ENCODE peak calls at places on chromosome 20, in five cellular contexts. G, D, P, X and I are unnamed samples.

GRCh38 chr20:33524261-33524660 is 34.4 kb downstream of the CBFA2T2 start:
- DNase-seq in G (no peak), D (no peak), P (no peak), X (no peak), I (no peak)

GRCh38 chr20:50930139-50931047 is 844 bp downstream of the ADNP start:
- DNase-seq in P (peak; percentile 62), D (peak; percentile 51), G (no peak), X (no peak), I (peak; percentile 64)

GRCh38 chr20:23669866-23670265 is 19.0 kb downstream of the CST4 start:
- DNase-seq in G (no peak), D (no peak), X (no peak), P (no peak), I (no peak)

GRCh38 chr20:58583141-58583540 is 67.9 kb upstream of the APCDD1L start:
- DNase-seq in X (no peak), D (peak; percentile 8), P (no peak), G (no peak), I (no peak)

GRCh38 chr20:57413990-57414389 is 22.8 kb downstream of the RBM38 start:
- DNase-seq in X (no peak), G (no peak), P (no peak), D (no peak), I (no peak)

GRCh38 chr20:19653328-19653727 is 104.7 kb upstream of the RIN2 start:
- DNase-seq in P (no peak), G (no peak), X (no peak), D (no peak), I (no peak)

GRCh38 chr20:44388466-44389023 is 33.0 kb downstream of the HNF4A start:
- DNase-seq in G (peak; percentile 62), X (no peak), D (peak; percentile 90), P (peak; percentile 77), I (peak; percentile 72)

GRCh38 chr20:57806975-57807374 is 97.2 kb upstream of the PMEPA1 start:
- DNase-seq in X (no peak), P (no peak), D (no peak), G (no peak), I (no peak)

GRCh38 chr20:7851031-7851490 is 89.2 kb downstream of the HAO1 start:
- DNase-seq in G (no peak), P (no peak), X (no peak), D (no peak), I (no peak)

GRCh38 chr20:63750807-63751470 is 11.4 kb downstream of the SLC2A4RG start:
- DNase-seq in G (no peak), D (peak; percentile 71), X (no peak), P (no peak), I (peak; percentile 19)
- H3K4me3 ChIP-seq in G (no peak overlapping the region), D (no peak overlapping the region), X (no peak overlapping the region), P (no peak overlapping the region), I (no peak overlapping the region)

GRCh38 chr20:62818592-62819493 is 2.0 kb downstream of the COL9A3 start:
- DNase-seq in D (no peak), P (peak; percentile 78), G (peak; percentile 76), X (no peak), I (peak; percentile 77)

GRCh38 chr20:62821726-62822210 is 4.9 kb downstream of the COL9A3 start:
- DNase-seq in X (no peak), P (no peak), D (no peak), G (no peak), I (no peak)

GRCh38 chr20:62820962-62821725 is 4.3 kb downstream of the COL9A3 start:
- DNase-seq in X (no peak), G (no peak), P (no peak), D (no peak), I (no peak)

GRCh38 chr20:62819494-62820174 is 2.8 kb downstream of the COL9A3 start:
- DNase-seq in X (no peak), P (no peak), D (no peak), G (no peak), I (no peak)

GRCh38 chr20:62820208-62820961 is 3.5 kb downstream of the COL9A3 start:
- DNase-seq in X (no peak), G (no peak), P (no peak), D (no peak), I (no peak)
- H3K4me1 ChIP-seq in X (peaks cover 62% of the 10 kb centered on the region), G (peaks cover 58% of the 10 kb centered on the region), P (peaks cover 45% of the 10 kb centered on the region), D (peaks cover 20% of the 10 kb centered on the region), I (peaks cover 11% of the 10 kb centered on the region)

DNA sequence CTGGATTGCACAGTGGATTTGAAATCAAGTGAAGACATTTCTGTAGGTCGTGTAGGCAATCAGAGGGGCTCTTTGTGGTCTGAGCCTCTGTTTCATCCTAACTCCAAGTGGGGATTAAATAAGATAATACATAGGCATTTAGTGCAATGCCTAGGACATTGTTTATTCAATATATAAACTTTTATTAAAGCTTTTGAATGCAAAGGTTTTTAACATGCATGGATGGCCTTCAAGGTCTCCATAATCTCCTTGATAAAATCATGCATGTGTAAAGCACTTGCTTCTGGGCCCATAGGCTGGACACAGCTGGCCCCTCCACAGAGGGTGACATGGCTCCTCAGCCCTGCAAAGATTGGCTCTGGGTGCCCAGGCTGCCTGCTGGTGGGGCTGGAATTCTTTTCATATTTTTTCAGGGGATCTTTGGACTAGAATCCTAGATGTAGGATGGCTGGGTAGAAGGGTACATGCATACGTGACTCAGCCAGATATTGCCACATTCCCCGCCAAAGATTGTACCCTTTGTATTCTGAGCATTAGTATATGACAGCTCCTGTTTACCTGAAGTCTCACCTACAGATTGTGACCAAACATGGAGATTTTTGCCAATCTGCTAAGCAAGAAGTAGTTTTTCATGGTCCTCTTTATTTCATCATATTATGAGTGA is 19.0 kb upstream of the AVP start:
- DNase-seq in P (peak; percentile 34), X (no peak), G (no peak), D (no peak), I (no peak)
- H3K27ac ChIP-seq in P (peak overlapping the region; percentile 15), X (no peak overlapping the region), G (no peak overlapping the region), D (no peak overlapping the region), I (no peak overlapping the region)

GRCh38 chr20:17530716-17531536 is at the start of gene BFSP1:
- DNase-seq in X (no peak), G (peak; percentile 47), D (peak; percentile 52), P (peak; percentile 72), I (peak; percentile 53)
- H3K4me3 ChIP-seq in X (peak within 1 kb of the TSS; percentile 74), G (peak within 1 kb of the TSS; percentile 69), D (peak within 1 kb of the TSS; percentile 59), P (peak within 1 kb of the TSS; percentile 66), I (peak within 1 kb of the TSS; percentile 55)

DNA sequence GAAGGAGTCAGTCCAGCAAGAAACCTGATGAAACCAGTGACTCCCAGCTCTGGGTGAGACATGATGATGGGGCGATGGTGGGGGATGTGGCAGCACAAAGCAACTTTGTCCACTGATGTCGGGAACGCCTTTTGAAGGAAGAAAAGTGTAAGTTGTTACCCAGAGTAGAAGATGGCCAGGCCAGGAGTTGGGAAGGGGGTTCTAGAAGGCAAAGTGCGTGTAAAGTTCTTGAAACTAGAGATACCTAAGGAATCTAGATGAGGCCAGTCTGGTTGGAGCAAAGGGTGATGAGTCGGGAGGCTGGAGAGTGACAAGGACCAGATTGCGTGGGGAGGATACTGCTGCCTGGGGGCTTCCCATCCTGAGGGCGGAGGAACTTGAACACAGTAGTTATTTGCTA is 117.0 kb downstream of the PHACTR3 start:
- DNase-seq in P (no peak), D (no peak), G (no peak), X (no peak), I (no peak)
- H3K4me1 ChIP-seq in P (no peaks in the 10 kb centered on the region), D (no peaks in the 10 kb centered on the region), G (no peaks in the 10 kb centered on the region), X (no peaks in the 10 kb centered on the region), I (peaks cover 8% of the 10 kb centered on the region)

DNA sequence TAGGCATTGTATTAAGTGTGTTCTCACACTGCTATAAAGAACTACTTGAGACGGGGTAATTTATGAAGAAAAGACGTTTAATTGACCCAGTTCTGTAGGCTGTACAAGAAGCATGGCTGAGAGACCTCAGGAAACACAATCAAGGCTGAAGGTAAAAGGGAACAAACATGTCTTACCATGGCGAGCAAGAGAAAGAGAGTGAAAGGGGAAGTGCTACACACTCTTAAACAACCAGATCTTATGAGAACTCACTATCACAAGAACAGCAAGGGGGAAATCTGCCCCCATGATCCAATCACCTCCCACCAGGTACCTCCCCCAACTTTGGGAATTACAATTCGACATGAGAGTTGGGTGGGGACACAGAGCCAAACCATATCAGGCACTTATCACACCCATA is 86.6 kb upstream of the TOP1 start:
- DNase-seq in P (no peak), X (no peak), D (no peak), G (no peak), I (no peak)
- H3K27ac ChIP-seq in P (no peak overlapping the region), X (no peak overlapping the region), D (no peak overlapping the region), G (no peak overlapping the region), I (no peak overlapping the region)

GRCh38 chr20:10219452-10219791 is 792 bp downstream of the SNAP25 start:
- DNase-seq in G (peak; percentile 70), P (peak; percentile 93), D (peak; percentile 56), X (no peak), I (peak; percentile 81)
- H3K4me3 ChIP-seq in G (no peak overlapping the region), P (peak overlapping the region; percentile 78), D (no peak overlapping the region), X (peak overlapping the region; percentile 56), I (peak overlapping the region; percentile 44)

DNA sequence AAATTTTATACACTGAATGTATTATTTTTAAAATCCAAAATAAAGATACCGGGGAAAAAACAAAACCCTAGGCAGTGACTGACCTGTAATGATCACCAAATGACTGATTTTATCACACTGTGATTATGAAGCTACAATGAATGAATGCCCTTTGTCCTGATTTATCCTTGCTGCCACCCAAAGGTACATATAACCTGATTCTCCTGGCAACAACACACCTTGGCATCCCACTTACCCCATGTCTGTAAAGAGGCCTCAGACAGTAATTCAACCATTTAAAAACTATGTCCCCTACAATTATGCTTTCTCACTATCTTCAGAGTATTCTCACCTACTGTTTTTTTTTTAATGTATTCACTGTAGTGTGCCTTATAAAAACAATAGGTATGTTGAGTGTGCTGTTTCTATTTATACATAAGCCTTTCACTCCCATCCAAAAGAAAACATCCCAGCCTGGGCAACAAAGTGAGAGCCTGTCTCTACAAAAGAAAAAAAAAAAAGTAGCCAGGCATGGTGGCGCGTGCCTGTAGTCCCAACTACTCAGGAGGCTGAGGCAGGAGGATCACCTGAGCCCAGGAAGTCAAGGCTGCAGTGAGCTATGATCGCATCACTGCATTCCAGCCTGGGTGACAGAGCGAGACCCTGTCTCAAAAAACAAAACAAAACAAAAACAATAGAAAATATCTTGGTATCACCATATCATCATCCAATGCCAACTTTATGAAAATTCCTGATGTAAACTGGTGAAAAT is 21.7 kb downstream of the B4GALT5 start:
- DNase-seq in P (no peak), G (no peak), X (no peak), D (no peak), I (no peak)
- H3K4me1 ChIP-seq in P (peaks cover 19% of the 10 kb centered on the region), G (peaks cover 90% of the 10 kb centered on the region), X (peaks cover 90% of the 10 kb centered on the region), D (no peaks in the 10 kb centered on the region), I (peaks cover 12% of the 10 kb centered on the region)

DNA sequence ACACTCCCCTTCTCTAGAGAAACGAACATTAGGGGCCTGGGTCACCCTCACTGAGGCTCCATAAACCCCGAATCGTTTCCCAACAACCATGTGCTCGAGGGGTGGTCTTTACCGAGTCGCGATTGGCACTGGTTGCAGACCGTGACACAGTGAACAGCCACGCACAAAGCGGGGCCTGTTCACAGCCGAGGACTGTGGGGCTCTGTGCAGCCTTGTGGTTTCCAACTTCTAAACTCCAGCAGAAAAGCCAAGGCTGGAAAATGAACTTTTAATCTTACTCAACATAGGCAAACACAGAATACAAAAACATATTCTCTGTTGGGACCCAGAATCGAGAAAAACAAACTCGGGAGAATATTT is 19.0 kb downstream of the RRBP1 start:
- DNase-seq in X (no peak), G (no peak), D (peak; percentile 34), P (no peak), I (peak; percentile 26)
- H3K27ac ChIP-seq in X (peak overlapping the region; percentile 48), G (peak overlapping the region; percentile 56), D (peak overlapping the region; percentile 68), P (peak overlapping the region; percentile 52), I (peak overlapping the region; percentile 63)

GRCh38 chr20:48231253-48231652 is 446.0 kb upstream of the SULF2 start:
- DNase-seq in X (no peak), P (no peak), G (no peak), D (no peak), I (no peak)
- H3K4me3 ChIP-seq in X (no peak overlapping the region), P (no peak overlapping the region), G (no peak overlapping the region), D (no peak overlapping the region), I (no peak overlapping the region)